ENCODE peak calls at places on chromosomes 12 and 14, in five cellular contexts. O is HepG2, S is H1, F is GM12878, W is K562. R is an unnamed sample. For H3K4me1, the result is how much of the 10 kb centered on the place peaks cover.

GRCh38 chr14:79656496-79656895 is 554.8 kb downstream of the DIO2 start:
- DNase-seq in O (no peak), S (no peak), F (no peak), W (no peak), R (no peak)

GRCh38 chr14:78904094-78904493 is 733.9 kb downstream of the NRXN3 start:
- DNase-seq in O (no peak), S (no peak), F (no peak), W (no peak), R (no peak)

GRCh38 chr12:107992870-107993451 is 136.1 kb upstream of the WSCD2 start:
- DNase-seq in O (peak), S (peak), F (peak), W (peak), R (peak)

GRCh38 chr12:4172999-4173398 is 100.6 kb upstream of the CCND2 start:
- DNase-seq in O (no peak), S (no peak), F (no peak), W (no peak), R (no peak)

GRCh38 chr14:78010688-78011087 is 159.5 kb upstream of the NRXN3 start:
- DNase-seq in O (no peak), S (no peak), F (no peak), W (no peak), R (no peak)

GRCh38 chr12:6891637-6892036 is 13.0 kb upstream of the LRRC23 start:
- DNase-seq in O (no peak), S (no peak), F (no peak), W (no peak), R (no peak)

GRCh38 chr14:103561381-103562134 is 899 bp downstream of the BAG5 start:
- DNase-seq in O (peak), S (no peak), F (no peak), W (no peak), R (no peak)

GRCh38 chr12:106284294-106285105 is 18.0 kb upstream of the TCP11L2 start:
- DNase-seq in O (peak), S (no peak), F (no peak), W (no peak), R (no peak)

GRCh38 chr12:59787610-59788009 is 191.8 kb downstream of the SLC16A7 start:
- DNase-seq in O (no peak), S (no peak), F (no peak), W (no peak), R (peak)

GRCh38 chr14:54226103-54226502 is 170.7 kb upstream of the CDKN3 start:
- DNase-seq in O (no peak), S (no peak), F (no peak), W (no peak), R (no peak)

GRCh38 chr12:104230704-104231103 is 15.1 kb downstream of the TXNRD1 start:
- DNase-seq in O (no peak), S (no peak), F (no peak), W (no peak), R (no peak)

GRCh38 chr12:18141583-18141982 is 51.6 kb upstream of the RERGL start:
- DNase-seq in O (no peak), S (no peak), F (no peak), W (no peak), R (no peak)

GRCh38 chr12:44372259-44372658 is 503.9 kb downstream of the NELL2 start:
- DNase-seq in O (no peak), S (no peak), F (no peak), W (no peak), R (no peak)
- TF ChIP-seq KDM1A in O (no peak), S (no peak), F (no peak), W (no peak), R (no peak)

GRCh38 chr14:63902375-63902976 is 49.7 kb downstream of the SYNE2 start:
- DNase-seq in O (no peak), S (no peak), F (no peak), W (no peak), R (no peak)

GRCh38 chr14:63901434-63902085 is 48.8 kb downstream of the SYNE2 start:
- DNase-seq in O (no peak), S (no peak), F (no peak), W (no peak), R (no peak)

GRCh38 chr14:63896278-63896720 is 43.5 kb downstream of the SYNE2 start:
- DNase-seq in O (peak), S (no peak), F (no peak), W (no peak), R (no peak)

GRCh38 chr14:63897706-63898105 is 44.9 kb downstream of the SYNE2 start:
- DNase-seq in O (no peak), S (no peak), F (no peak), W (no peak), R (no peak)

GRCh38 chr14:63899953-63900352 is 47.1 kb downstream of the SYNE2 start:
- DNase-seq in O (no peak), S (no peak), F (no peak), W (no peak), R (no peak)
- H3K4me1 ChIP-seq in O (under half), S (under half), F (under half), W (under half), R (under half)

GRCh38 chr12:117188961-117189724 is 1.1 kb downstream of the FBXO21 start:
- DNase-seq in O (no peak), S (no peak), F (no peak), W (no peak), R (no peak)
- TF ChIP-seq KDM1A in O (no peak), S (peak), F (no peak), W (no peak), R (no peak)

GRCh38 chr12:111427417-111428074 is 21.8 kb downstream of the SH2B3 start:
- DNase-seq in O (no peak), S (no peak), F (no peak), W (no peak), R (no peak)
- H3K4me1 ChIP-seq in O (under half), S (under half), F (half or more), W (under half), R (under half)

DNA sequence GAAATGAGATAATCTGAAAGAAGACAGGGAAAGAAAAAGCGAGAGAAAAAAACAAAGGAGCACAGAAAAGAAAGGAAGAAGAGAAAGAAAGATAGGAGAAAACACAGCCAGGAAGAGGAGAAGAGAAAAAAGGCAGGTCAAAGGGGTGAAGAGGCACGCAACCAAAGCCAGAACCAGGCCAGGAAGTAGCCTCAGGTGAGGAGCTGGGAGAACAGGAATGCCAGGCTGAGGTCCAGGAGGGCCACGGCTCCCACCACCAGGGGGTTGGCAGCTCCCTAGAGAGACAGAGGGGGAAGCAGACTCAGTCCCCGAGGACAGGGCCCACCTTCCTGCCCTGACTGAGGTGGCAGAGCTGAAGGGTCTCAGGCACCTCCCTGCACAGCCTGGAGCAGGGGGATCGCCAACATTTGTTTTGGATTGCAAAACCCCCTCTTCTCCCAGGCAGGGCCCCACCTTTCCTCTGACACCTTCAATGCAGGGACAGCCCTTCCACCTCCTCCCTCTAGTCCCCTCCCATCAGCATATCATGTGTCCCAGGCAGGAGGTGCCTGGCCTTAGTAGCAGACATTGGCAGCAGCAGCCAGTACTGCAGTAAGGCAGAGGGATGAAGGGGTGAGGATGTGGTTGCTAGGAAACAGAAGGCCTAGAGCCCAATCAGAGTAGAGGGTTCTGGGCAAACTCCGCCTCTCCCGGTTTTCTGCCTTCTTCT is 2.0 kb upstream of the AP1G2 start:
- DNase-seq in O (peak), S (no peak), F (no peak), W (peak), R (peak)
- TF ChIP-seq KDM1A in O (no peak), S (no peak), F (no peak), W (peak), R (no peak)

DNA sequence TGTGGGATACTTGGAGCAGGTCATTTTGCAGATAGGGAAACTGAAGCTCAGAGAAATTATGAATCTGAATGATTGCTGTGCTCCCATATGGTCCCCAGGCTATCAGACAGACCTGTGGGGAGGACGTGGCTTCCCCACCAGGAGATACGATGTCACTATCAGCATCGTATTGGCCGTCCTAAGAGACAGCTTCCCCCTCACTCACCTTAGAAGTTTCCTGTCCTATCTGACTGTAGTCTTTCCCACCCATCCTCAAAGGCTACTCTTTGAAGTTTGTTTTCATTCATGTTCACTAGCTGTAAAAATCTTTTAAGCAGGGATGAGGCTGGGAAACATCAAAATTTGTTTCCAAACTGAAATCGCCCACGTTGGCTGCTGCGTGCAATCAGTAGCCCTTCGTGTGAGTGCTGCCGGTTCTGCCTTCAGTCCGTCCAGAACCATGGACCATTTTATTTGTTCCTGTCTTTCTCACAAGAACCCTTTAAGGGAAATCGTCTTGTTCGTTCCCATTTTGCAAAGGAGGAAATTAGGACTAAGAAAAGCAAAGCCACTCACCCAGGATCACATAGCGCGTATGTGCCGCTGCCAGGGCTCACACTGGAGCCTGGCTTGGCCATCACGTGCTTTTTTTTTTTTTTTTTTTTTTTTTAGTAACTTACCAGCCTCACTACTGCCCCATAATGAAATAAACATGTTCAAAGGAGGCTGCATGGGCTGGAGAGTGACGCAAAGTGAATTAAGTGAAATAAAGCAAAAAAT is 1.0 kb upstream of the KDM2B start:
- DNase-seq in O (no peak), S (no peak), F (no peak), W (peak), R (no peak)
- H3K4me1 ChIP-seq in O (under half), S (under half), F (under half), W (under half), R (under half)

GRCh38 chr14:75979071-75979571 is 2.7 kb downstream of the TGFB3 start:
- DNase-seq in O (no peak), S (no peak), F (no peak), W (peak), R (peak)
- TF ChIP-seq KDM1A in O (no peak), S (no peak), F (no peak), W (no peak), R (no peak)

GRCh38 chr14:94586635-94587034 is 5.4 kb downstream of the SERPINA5 start:
- DNase-seq in O (no peak), S (no peak), F (no peak), W (no peak), R (no peak)
- H3K4me1 ChIP-seq in O (half or more), S (under half), F (under half), W (under half), R (under half)